ENCODE peak calls at places on chromosome 4, in four cellular contexts. One of them, this sample, is unnamed.

GRCh38 chr4:3671571-3672464 is 94.4 kb upstream of the ADRA2C start:
- DNase-seq in fibroblast of lung: no peak
- DNase-seq in hippocampal formation: no peak
- DNase-seq in EH: peak; percentile 10
- DNase-seq in this sample: no peak

GRCh38 chr4:111854494-111855087 is 290.7 kb upstream of the FAM241A start:
- DNase-seq in EH: peak; percentile 44
- DNase-seq in fibroblast of lung: peak; percentile 19
- DNase-seq in hippocampal formation: peak; percentile 67
- DNase-seq in this sample: peak; percentile 60

GRCh38 chr4:7783560-7783959 is 156.1 kb downstream of the AFAP1 start:
- DNase-seq in fibroblast of lung: no peak
- DNase-seq in EH: no peak
- DNase-seq in hippocampal formation: no peak
- DNase-seq in this sample: no peak

GRCh38 chr4:52407545-52407944 is 251.6 kb downstream of the USP46 start:
- DNase-seq in hippocampal formation: no peak
- DNase-seq in fibroblast of lung: no peak
- DNase-seq in EH: no peak
- DNase-seq in this sample: peak; percentile 1

GRCh38 chr4:21948347-21949072 is at the start of gene KCNIP4:
- DNase-seq in hippocampal formation: no peak
- DNase-seq in EH: peak; percentile 4
- DNase-seq in fibroblast of lung: peak; percentile 46
- DNase-seq in this sample: peak; percentile 66

GRCh38 chr4:16530688-16531635 is 304.7 kb upstream of the TAPT1 start:
- DNase-seq in EH: peak; percentile 54
- DNase-seq in fibroblast of lung: peak; percentile 83
- DNase-seq in hippocampal formation: no peak
- DNase-seq in this sample: no peak

GRCh38 chr4:104490096-104490769 is 4.5 kb downstream of the CXXC4 start:
- DNase-seq in EH: no peak
- DNase-seq in fibroblast of lung: no peak
- DNase-seq in hippocampal formation: peak; percentile 45
- DNase-seq in this sample: no peak

GRCh38 chr4:169988252-169988651 is 37.9 kb downstream of the MFAP3L start:
- DNase-seq in hippocampal formation: no peak
- DNase-seq in EH: peak; percentile 52
- DNase-seq in fibroblast of lung: peak; percentile 33
- DNase-seq in this sample: no peak

GRCh38 chr4:89820005-89820404 is 17.0 kb downstream of the SNCA start:
- DNase-seq in fibroblast of lung: no peak
- DNase-seq in EH: no peak
- DNase-seq in hippocampal formation: no peak
- DNase-seq in this sample: no peak

GRCh38 chr4:64713256-64713840 is 304.1 kb upstream of the TECRL start:
- DNase-seq in fibroblast of lung: peak; percentile 30
- DNase-seq in hippocampal formation: peak; percentile 2
- DNase-seq in EH: peak; percentile 10
- DNase-seq in this sample: peak; percentile 53

GRCh38 chr4:73869130-73870055 is at the start of gene CXCL1:
- DNase-seq in EH: peak; percentile 45
- DNase-seq in fibroblast of lung: peak; percentile 33
- DNase-seq in hippocampal formation: no peak
- DNase-seq in this sample: peak; percentile 60

GRCh38 chr4:184400375-184400870 is 73.9 kb downstream of the IRF2 start:
- DNase-seq in EH: peak; percentile 96
- DNase-seq in hippocampal formation: no peak
- DNase-seq in fibroblast of lung: peak; percentile 90
- DNase-seq in this sample: peak; percentile 74

GRCh38 chr4:124936427-124936826 is 223.9 kb upstream of the ANKRD50 start:
- DNase-seq in EH: peak; percentile 56
- DNase-seq in fibroblast of lung: peak; percentile 78
- DNase-seq in hippocampal formation: no peak
- DNase-seq in this sample: peak; percentile 76